ENCODE peak calls at places on chromosomes 1 and 21, in four cellular contexts. One of them, this sample, is unnamed.

GRCh38 chr1:52641307-52641706 is 8.3 kb downstream of the SHISAL2A start:
- DNase-seq in transverse colon: no peak
- DNase-seq in mammary epithelial cell: no peak
- DNase-seq in glutamatergic neuron: no peak
- DNase-seq in this sample: no peak

GRCh38 chr1:245986404-245987221 is 520.5 kb downstream of the SMYD3 start:
- DNase-seq in mammary epithelial cell: peak; percentile 72
- DNase-seq in glutamatergic neuron: no peak
- DNase-seq in transverse colon: peak; percentile 44
- DNase-seq in this sample: no peak

GRCh38 chr1:208105756-208106155 is 138.4 kb downstream of the PLXNA2 start:
- DNase-seq in transverse colon: no peak
- DNase-seq in glutamatergic neuron: no peak
- DNase-seq in mammary epithelial cell: no peak
- DNase-seq in this sample: no peak

GRCh38 chr1:92853299-92853698 is 21.5 kb downstream of the RPL5 start:
- DNase-seq in transverse colon: no peak
- DNase-seq in glutamatergic neuron: no peak
- DNase-seq in mammary epithelial cell: no peak
- DNase-seq in this sample: no peak

GRCh38 chr1:154193821-154194220 is 1.9 kb upstream of the TPM3 start:
- DNase-seq in glutamatergic neuron: no peak
- DNase-seq in mammary epithelial cell: peak; percentile 67
- DNase-seq in transverse colon: no peak
- DNase-seq in this sample: no peak

GRCh38 chr1:52266507-52266906 is 99.5 kb downstream of the CC2D1B start:
- DNase-seq in mammary epithelial cell: no peak
- DNase-seq in glutamatergic neuron: no peak
- DNase-seq in transverse colon: no peak
- DNase-seq in this sample: no peak

GRCh38 chr1:162136760-162137537 is 67.5 kb downstream of the NOS1AP start:
- DNase-seq in glutamatergic neuron: no peak
- DNase-seq in transverse colon: no peak
- DNase-seq in mammary epithelial cell: peak; percentile 70
- DNase-seq in this sample: no peak

GRCh38 chr1:225996946-225997545 is 2.1 kb downstream of the SDE2 start:
- DNase-seq in mammary epithelial cell: no peak
- DNase-seq in transverse colon: no peak
- DNase-seq in glutamatergic neuron: no peak
- DNase-seq in this sample: no peak

GRCh38 chr1:154822717-154823116 is 47.4 kb downstream of the KCNN3 start:
- DNase-seq in transverse colon: peak; percentile 27
- DNase-seq in mammary epithelial cell: no peak
- DNase-seq in glutamatergic neuron: no peak
- DNase-seq in this sample: no peak

GRCh38 chr1:163275222-163275621 is 46.5 kb upstream of the NUF2 start:
- DNase-seq in transverse colon: no peak
- DNase-seq in mammary epithelial cell: no peak
- DNase-seq in glutamatergic neuron: no peak
- DNase-seq in this sample: no peak

GRCh38 chr1:75953461-75953860 is 21.3 kb upstream of the ASB17 start:
- DNase-seq in transverse colon: no peak
- DNase-seq in glutamatergic neuron: no peak
- DNase-seq in mammary epithelial cell: no peak
- DNase-seq in this sample: no peak

GRCh38 chr1:168811213-168811612 is 82.2 kb upstream of the DPT start:
- DNase-seq in mammary epithelial cell: peak; percentile 71
- DNase-seq in glutamatergic neuron: no peak
- DNase-seq in transverse colon: no peak
- DNase-seq in this sample: no peak

GRCh38 chr1:234598974-234599616 is 10.9 kb downstream of the IRF2BP2 start:
- DNase-seq in transverse colon: peak; percentile 56
- DNase-seq in mammary epithelial cell: no peak
- DNase-seq in glutamatergic neuron: no peak
- DNase-seq in this sample: no peak

GRCh38 chr1:218164111-218164929 is 120.8 kb upstream of the RRP15 start:
- DNase-seq in mammary epithelial cell: peak; percentile 8
- DNase-seq in glutamatergic neuron: peak; percentile 79
- DNase-seq in transverse colon: peak; percentile 37
- DNase-seq in this sample: no peak

GRCh38 chr1:40769815-40770214 is 13.8 kb upstream of the KCNQ4 start:
- DNase-seq in glutamatergic neuron: no peak
- DNase-seq in transverse colon: no peak
- DNase-seq in mammary epithelial cell: no peak
- DNase-seq in this sample: no peak

GRCh38 chr1:41952208-41952607 is 33.5 kb upstream of the HIVEP3 start:
- DNase-seq in glutamatergic neuron: no peak
- DNase-seq in transverse colon: no peak
- DNase-seq in mammary epithelial cell: no peak
- DNase-seq in this sample: no peak

GRCh38 chr21:46322351-46323226 is 1.1 kb downstream of the C21orf58 start:
- DNase-seq in transverse colon: no peak
- DNase-seq in mammary epithelial cell: peak; percentile 27
- DNase-seq in glutamatergic neuron: peak; percentile 22
- DNase-seq in this sample: no peak

GRCh38 chr1:152533327-152533938 is 19.2 kb downstream of the CRCT1 start:
- DNase-seq in mammary epithelial cell: peak; percentile 50
- DNase-seq in glutamatergic neuron: peak; percentile 81
- DNase-seq in transverse colon: peak; percentile 56
- DNase-seq in this sample: no peak

GRCh38 chr1:11790101-11790879 is 15.5 kb downstream of the MTHFR start:
- DNase-seq in mammary epithelial cell: no peak
- DNase-seq in transverse colon: no peak
- DNase-seq in glutamatergic neuron: no peak
- DNase-seq in this sample: no peak

GRCh38 chr1:37476460-37477197 is 2.2 kb downstream of the ZC3H12A start:
- DNase-seq in transverse colon: peak; percentile 82
- DNase-seq in glutamatergic neuron: peak; percentile 31
- DNase-seq in mammary epithelial cell: peak; percentile 92
- DNase-seq in this sample: no peak

GRCh38 chr1:3470650-3471355 is 16.3 kb downstream of the ARHGEF16 start:
- DNase-seq in transverse colon: no peak
- DNase-seq in mammary epithelial cell: no peak
- DNase-seq in glutamatergic neuron: peak; percentile 14
- DNase-seq in this sample: no peak

GRCh38 chr1:198018529-198018928 is 101.4 kb downstream of the LHX9 start:
- DNase-seq in glutamatergic neuron: no peak
- DNase-seq in mammary epithelial cell: peak; percentile 99
- DNase-seq in transverse colon: no peak
- DNase-seq in this sample: no peak

GRCh38 chr1:153697873-153698647 is 19.6 kb downstream of the NPR1 start:
- DNase-seq in glutamatergic neuron: peak; percentile 31
- DNase-seq in mammary epithelial cell: no peak
- DNase-seq in transverse colon: no peak
- DNase-seq in this sample: no peak

GRCh38 chr1:57959727-57960300 is 536.0 kb upstream of the DAB1 start:
- DNase-seq in transverse colon: no peak
- DNase-seq in mammary epithelial cell: no peak
- DNase-seq in glutamatergic neuron: no peak
- DNase-seq in this sample: no peak

GRCh38 chr21:29580886-29581285 is 282.2 kb downstream of the BACH1 start:
- DNase-seq in glutamatergic neuron: no peak
- DNase-seq in mammary epithelial cell: no peak
- DNase-seq in transverse colon: no peak
- DNase-seq in this sample: no peak

GRCh38 chr1:183291802-183292515 is 105.9 kb downstream of the LAMC2 start:
- DNase-seq in transverse colon: no peak
- DNase-seq in mammary epithelial cell: peak; percentile 44
- DNase-seq in glutamatergic neuron: no peak
- DNase-seq in this sample: no peak

GRCh38 chr1:193265716-193266115 is 79.3 kb upstream of the B3GALT2 start:
- DNase-seq in transverse colon: no peak
- DNase-seq in mammary epithelial cell: no peak
- DNase-seq in glutamatergic neuron: no peak
- DNase-seq in this sample: no peak

GRCh38 chr1:212650228-212650627 is 41.7 kb downstream of the ATF3 start:
- DNase-seq in glutamatergic neuron: no peak
- DNase-seq in mammary epithelial cell: no peak
- DNase-seq in transverse colon: no peak
- DNase-seq in this sample: no peak

GRCh38 chr1:8377382-8377928 is 59.5 kb downstream of the SLC45A1 start:
- DNase-seq in glutamatergic neuron: no peak
- DNase-seq in mammary epithelial cell: no peak
- DNase-seq in transverse colon: no peak
- DNase-seq in this sample: no peak

GRCh38 chr1:115507256-115507589 is 134.5 kb upstream of the VANGL1 start:
- DNase-seq in transverse colon: no peak
- DNase-seq in glutamatergic neuron: peak; percentile 34
- DNase-seq in mammary epithelial cell: no peak
- DNase-seq in this sample: no peak

GRCh38 chr1:228884615-228885566 is 149.6 kb downstream of the RHOU start:
- DNase-seq in glutamatergic neuron: no peak
- DNase-seq in transverse colon: no peak
- DNase-seq in mammary epithelial cell: no peak
- DNase-seq in this sample: no peak

GRCh38 chr1:1040004-1040991 is 20.4 kb downstream of the AGRN start:
- DNase-seq in transverse colon: peak; percentile 82
- DNase-seq in mammary epithelial cell: peak; percentile 61
- DNase-seq in glutamatergic neuron: peak; percentile 85
- DNase-seq in this sample: no peak

GRCh38 chr1:83102630-83103071 is 896.3 kb downstream of the TTLL7 start:
- DNase-seq in glutamatergic neuron: no peak
- DNase-seq in transverse colon: no peak
- DNase-seq in mammary epithelial cell: no peak
- DNase-seq in this sample: no peak

GRCh38 chr1:147379889-147380288 is 137.4 kb downstream of the CHD1L start:
- DNase-seq in glutamatergic neuron: no peak
- DNase-seq in transverse colon: no peak
- DNase-seq in mammary epithelial cell: no peak
- DNase-seq in this sample: no peak

GRCh38 chr1:147389532-147390184 is 147.2 kb downstream of the CHD1L start:
- DNase-seq in glutamatergic neuron: no peak
- DNase-seq in mammary epithelial cell: peak; percentile 35
- DNase-seq in transverse colon: no peak
- DNase-seq in this sample: no peak

GRCh38 chr1:147390185-147390542 is 147.7 kb downstream of the CHD1L start:
- DNase-seq in transverse colon: no peak
- DNase-seq in mammary epithelial cell: no peak
- DNase-seq in glutamatergic neuron: no peak
- DNase-seq in this sample: no peak

GRCh38 chr1:147388969-147389368 is 146.5 kb downstream of the CHD1L start:
- DNase-seq in glutamatergic neuron: peak; percentile 21
- DNase-seq in transverse colon: no peak
- DNase-seq in mammary epithelial cell: no peak
- DNase-seq in this sample: no peak

GRCh38 chr1:147384805-147385204 is 142.3 kb downstream of the CHD1L start:
- DNase-seq in transverse colon: no peak
- DNase-seq in glutamatergic neuron: no peak
- DNase-seq in mammary epithelial cell: no peak
- DNase-seq in this sample: no peak
- TF ChIP-seq CTCF in transverse colon: no peak
- TF ChIP-seq CTCF in glutamatergic neuron: no peak
- TF ChIP-seq CTCF in mammary epithelial cell: no peak
- TF ChIP-seq CTCF in this sample: no peak

DNA sequence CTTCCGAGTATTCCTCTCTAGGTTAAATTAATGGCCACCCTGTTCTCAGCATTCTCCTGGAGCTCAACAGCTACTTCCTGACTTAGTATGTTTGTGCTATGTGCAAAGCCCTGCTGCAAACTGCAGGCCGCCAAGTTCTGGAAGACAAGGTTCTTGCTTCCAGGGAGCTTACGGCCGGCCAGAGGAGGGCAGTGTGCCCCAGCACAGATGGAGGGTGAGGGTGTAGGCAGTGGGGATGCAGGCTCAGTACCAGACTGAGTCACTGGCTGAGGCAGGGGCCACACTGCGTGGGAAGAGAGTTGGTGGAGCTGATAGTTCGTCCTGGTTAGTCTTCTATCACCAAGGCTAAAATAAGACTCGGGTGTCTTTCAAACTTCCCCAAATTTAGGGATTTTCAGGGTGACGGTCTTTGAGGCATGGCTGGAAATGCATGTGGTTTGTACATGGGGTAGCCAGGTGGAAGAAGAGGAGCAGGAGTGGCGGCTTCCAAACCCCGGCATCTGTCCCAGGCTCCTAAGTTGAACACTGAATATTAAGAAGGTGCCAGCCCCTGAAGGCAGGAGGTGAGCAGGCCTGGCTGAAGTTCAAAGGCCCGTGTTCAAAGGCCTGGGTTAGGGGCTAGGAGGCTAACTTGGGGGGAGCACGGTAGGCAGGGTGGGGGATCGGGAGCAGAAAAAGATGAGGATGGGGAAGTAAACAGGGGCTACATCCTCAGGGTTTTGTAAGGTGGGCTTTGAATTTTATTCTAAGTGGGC is 42.9 kb downstream of the ELK4 start:
- DNase-seq in mammary epithelial cell: no peak
- DNase-seq in transverse colon: peak; percentile 53
- DNase-seq in glutamatergic neuron: no peak
- DNase-seq in this sample: no peak
- TF ChIP-seq CTCF in mammary epithelial cell: peak; percentile 68
- TF ChIP-seq CTCF in transverse colon: peak; percentile 20
- TF ChIP-seq CTCF in glutamatergic neuron: no peak
- TF ChIP-seq CTCF in this sample: peak; percentile 43

GRCh38 chr1:113677250-113678158 is 81.8 kb downstream of the PHTF1 start:
- DNase-seq in glutamatergic neuron: no peak
- DNase-seq in mammary epithelial cell: peak; percentile 11
- DNase-seq in transverse colon: no peak
- DNase-seq in this sample: no peak
- TF ChIP-seq CTCF in glutamatergic neuron: peak; percentile 86
- TF ChIP-seq CTCF in mammary epithelial cell: peak; percentile 55
- TF ChIP-seq CTCF in transverse colon: peak; percentile 62
- TF ChIP-seq CTCF in this sample: peak; percentile 72

GRCh38 chr1:108882837-108883236 is 6.1 kb downstream of the GPSM2 start:
- DNase-seq in transverse colon: no peak
- DNase-seq in mammary epithelial cell: no peak
- DNase-seq in glutamatergic neuron: no peak
- DNase-seq in this sample: no peak

GRCh38 chr1:108877858-108878257 is 1.1 kb downstream of the GPSM2 start:
- DNase-seq in mammary epithelial cell: no peak
- DNase-seq in glutamatergic neuron: no peak
- DNase-seq in transverse colon: no peak
- DNase-seq in this sample: no peak

GRCh38 chr1:108878678-108879077 is 1.9 kb downstream of the GPSM2 start:
- DNase-seq in transverse colon: no peak
- DNase-seq in mammary epithelial cell: no peak
- DNase-seq in glutamatergic neuron: no peak
- DNase-seq in this sample: no peak

GRCh38 chr1:108880850-108881249 is 4.1 kb downstream of the GPSM2 start:
- DNase-seq in glutamatergic neuron: no peak
- DNase-seq in mammary epithelial cell: peak; percentile 33
- DNase-seq in transverse colon: no peak
- DNase-seq in this sample: no peak

GRCh38 chr1:108881369-108881768 is 4.6 kb downstream of the GPSM2 start:
- DNase-seq in glutamatergic neuron: no peak
- DNase-seq in transverse colon: no peak
- DNase-seq in mammary epithelial cell: peak; percentile 57
- DNase-seq in this sample: no peak
- TF ChIP-seq CTCF in glutamatergic neuron: no peak
- TF ChIP-seq CTCF in transverse colon: no peak
- TF ChIP-seq CTCF in mammary epithelial cell: no peak
- TF ChIP-seq CTCF in this sample: no peak

GRCh38 chr21:42007541-42007940 is 2.6 kb downstream of the ZBTB21 start:
- DNase-seq in mammary epithelial cell: no peak
- DNase-seq in glutamatergic neuron: no peak
- DNase-seq in transverse colon: no peak
- DNase-seq in this sample: no peak
- TF ChIP-seq CTCF in mammary epithelial cell: no peak
- TF ChIP-seq CTCF in glutamatergic neuron: no peak
- TF ChIP-seq CTCF in transverse colon: no peak
- TF ChIP-seq CTCF in this sample: no peak

This sample was measured in osteocyte.